ENCODE peak calls at places on chromosomes 12 and 14, in five cellular contexts. One of them, this sample, is unnamed. For H3K9me3, the result is how much of the 10 kb centered on the place peaks cover.

GRCh38 chr14:96747006-96747405 is 50.2 kb upstream of the VRK1 start:
- DNase-seq in HCT116: no peak
- DNase-seq in upper lobe of right lung: no peak
- DNase-seq in endothelial cell of umbilical vein: no peak
- DNase-seq in tibial nerve: no peak
- DNase-seq in this sample: no peak

GRCh38 chr14:68885226-68886108 is 92.6 kb upstream of the ZFP36L1 start:
- DNase-seq in HCT116: no peak
- DNase-seq in upper lobe of right lung: no peak
- DNase-seq in endothelial cell of umbilical vein: no peak
- DNase-seq in tibial nerve: no peak
- DNase-seq in this sample: peak

GRCh38 chr12:48693572-48693971 is 11.5 kb upstream of the KANSL2 start:
- DNase-seq in HCT116: no peak
- DNase-seq in upper lobe of right lung: no peak
- DNase-seq in endothelial cell of umbilical vein: no peak
- DNase-seq in tibial nerve: no peak
- DNase-seq in this sample: no peak

GRCh38 chr14:26531894-26532293 is 65.9 kb downstream of the NOVA1 start:
- DNase-seq in HCT116: no peak
- DNase-seq in upper lobe of right lung: no peak
- DNase-seq in endothelial cell of umbilical vein: no peak
- DNase-seq in tibial nerve: no peak
- DNase-seq in this sample: no peak

GRCh38 chr12:80936353-80936641 is 1.4 kb downstream of the LIN7A start:
- DNase-seq in HCT116: no peak
- DNase-seq in upper lobe of right lung: no peak
- DNase-seq in endothelial cell of umbilical vein: no peak
- DNase-seq in tibial nerve: no peak
- DNase-seq in this sample: no peak

GRCh38 chr12:47772094-47772660 is 861 bp upstream of the SLC48A1 start:
- DNase-seq in HCT116: no peak
- DNase-seq in upper lobe of right lung: no peak
- DNase-seq in endothelial cell of umbilical vein: no peak
- DNase-seq in tibial nerve: no peak
- DNase-seq in this sample: no peak

GRCh38 chr12:106839343-106839742 is 64.9 kb downstream of the RIC8B start:
- DNase-seq in HCT116: no peak
- DNase-seq in upper lobe of right lung: no peak
- DNase-seq in endothelial cell of umbilical vein: no peak
- DNase-seq in tibial nerve: no peak
- DNase-seq in this sample: no peak

GRCh38 chr14:25406818-25407217 is 356.9 kb upstream of the STXBP6 start:
- DNase-seq in HCT116: no peak
- DNase-seq in upper lobe of right lung: no peak
- DNase-seq in endothelial cell of umbilical vein: peak
- DNase-seq in tibial nerve: no peak
- DNase-seq in this sample: no peak

GRCh38 chr14:61547186-61548121 is 147.9 kb upstream of the HIF1A start:
- DNase-seq in HCT116: no peak
- DNase-seq in upper lobe of right lung: no peak
- DNase-seq in endothelial cell of umbilical vein: peak
- DNase-seq in tibial nerve: no peak
- DNase-seq in this sample: no peak

GRCh38 chr12:54207539-54208267 is 18.9 kb upstream of the SMUG1 start:
- DNase-seq in HCT116: peak
- DNase-seq in upper lobe of right lung: peak
- DNase-seq in endothelial cell of umbilical vein: peak
- DNase-seq in tibial nerve: peak
- DNase-seq in this sample: peak

GRCh38 chr12:31003861-31004640 is 69.6 kb upstream of the DDX11 start:
- DNase-seq in HCT116: no peak
- DNase-seq in upper lobe of right lung: peak
- DNase-seq in endothelial cell of umbilical vein: no peak
- DNase-seq in tibial nerve: no peak
- DNase-seq in this sample: peak

GRCh38 chr12:119783787-119784186 is 93.3 kb downstream of the CIT start:
- DNase-seq in HCT116: no peak
- DNase-seq in upper lobe of right lung: no peak
- DNase-seq in endothelial cell of umbilical vein: no peak
- DNase-seq in tibial nerve: no peak
- DNase-seq in this sample: no peak

GRCh38 chr12:124734224-124734788 is 129.4 kb downstream of the SCARB1 start:
- DNase-seq in HCT116: no peak
- DNase-seq in upper lobe of right lung: peak
- DNase-seq in endothelial cell of umbilical vein: no peak
- DNase-seq in tibial nerve: no peak
- DNase-seq in this sample: peak

GRCh38 chr14:97056086-97056485 is 258.9 kb downstream of the VRK1 start:
- DNase-seq in HCT116: no peak
- DNase-seq in upper lobe of right lung: no peak
- DNase-seq in endothelial cell of umbilical vein: no peak
- DNase-seq in tibial nerve: no peak
- DNase-seq in this sample: no peak

GRCh38 chr14:63200767-63201166 is 3.5 kb upstream of the RHOJ start:
- DNase-seq in HCT116: no peak
- DNase-seq in upper lobe of right lung: no peak
- DNase-seq in endothelial cell of umbilical vein: no peak
- DNase-seq in tibial nerve: no peak
- DNase-seq in this sample: no peak

DNA sequence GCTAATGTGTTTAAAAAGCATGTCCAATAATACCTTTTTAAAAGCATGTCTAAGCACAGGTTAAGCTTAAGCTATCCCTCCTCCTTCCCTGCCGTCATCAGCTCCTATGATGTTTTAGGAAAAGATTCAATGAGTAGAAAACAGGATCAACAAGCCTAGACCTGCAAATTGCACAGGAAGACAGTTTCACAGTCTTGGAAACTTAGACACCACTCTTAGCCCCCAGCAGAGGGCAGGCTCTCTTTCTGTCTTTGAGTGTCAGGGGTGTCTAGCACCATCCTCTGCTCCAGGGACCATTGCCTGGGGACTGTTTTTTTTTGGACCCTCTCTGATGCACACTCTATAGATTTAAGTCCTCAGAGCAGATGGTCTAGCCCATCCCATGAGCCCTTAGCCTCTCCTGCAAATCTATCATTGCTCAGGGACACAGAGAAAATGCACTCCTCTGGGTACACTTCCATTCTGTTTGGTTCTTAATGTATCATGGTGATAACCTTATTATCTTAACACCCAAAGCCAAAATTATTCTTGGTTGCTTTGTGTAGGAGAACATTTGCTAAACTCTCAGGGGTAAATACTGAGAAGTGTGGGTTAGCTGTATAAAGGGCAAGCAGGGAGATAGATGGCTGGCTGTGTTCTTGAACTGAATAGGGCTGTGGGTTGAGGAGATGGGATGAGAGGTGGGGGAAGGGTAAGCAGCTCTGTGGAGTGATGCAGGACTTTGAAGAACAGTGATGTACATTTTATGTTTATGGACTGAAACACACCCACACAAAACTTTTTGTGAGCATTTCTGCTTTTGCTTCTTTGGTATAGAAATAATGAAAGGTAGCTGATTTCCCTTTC is 259.9 kb upstream of the DDHD1 start:
- DNase-seq in HCT116: no peak
- DNase-seq in upper lobe of right lung: no peak
- DNase-seq in endothelial cell of umbilical vein: peak
- DNase-seq in tibial nerve: no peak
- DNase-seq in this sample: no peak
- TF ChIP-seq CTCF in HCT116: no peak
- TF ChIP-seq CTCF in upper lobe of right lung: peak
- TF ChIP-seq CTCF in endothelial cell of umbilical vein: peak
- TF ChIP-seq CTCF in tibial nerve: no peak
- TF ChIP-seq CTCF in this sample: no peak

GRCh38 chr12:26303418-26303817 is 108.0 kb downstream of the SSPN start:
- DNase-seq in HCT116: no peak
- DNase-seq in upper lobe of right lung: no peak
- DNase-seq in endothelial cell of umbilical vein: no peak
- DNase-seq in tibial nerve: no peak
- DNase-seq in this sample: no peak

GRCh38 chr12:26295001-26295400 is 99.6 kb downstream of the SSPN start:
- DNase-seq in HCT116: no peak
- DNase-seq in upper lobe of right lung: no peak
- DNase-seq in endothelial cell of umbilical vein: no peak
- DNase-seq in tibial nerve: no peak
- DNase-seq in this sample: no peak

GRCh38 chr12:26304273-26304672 is 108.9 kb downstream of the SSPN start:
- DNase-seq in HCT116: no peak
- DNase-seq in upper lobe of right lung: no peak
- DNase-seq in endothelial cell of umbilical vein: no peak
- DNase-seq in tibial nerve: no peak
- DNase-seq in this sample: no peak

GRCh38 chr12:26297386-26298070 is 102.2 kb downstream of the SSPN start:
- DNase-seq in HCT116: no peak
- DNase-seq in upper lobe of right lung: no peak
- DNase-seq in endothelial cell of umbilical vein: no peak
- DNase-seq in tibial nerve: no peak
- DNase-seq in this sample: no peak

GRCh38 chr12:26298785-26299621 is 103.6 kb downstream of the SSPN start:
- DNase-seq in HCT116: no peak
- DNase-seq in upper lobe of right lung: no peak
- DNase-seq in endothelial cell of umbilical vein: peak
- DNase-seq in tibial nerve: no peak
- DNase-seq in this sample: no peak
- H3K27ac ChIP-seq in HCT116: peak
- H3K27ac ChIP-seq in upper lobe of right lung: peak
- H3K27ac ChIP-seq in endothelial cell of umbilical vein: peak
- H3K27ac ChIP-seq in tibial nerve: no peak
- H3K27ac ChIP-seq in this sample: peak

GRCh38 chr14:105851716-105852377 is 325.5 kb downstream of the TMEM121 start:
- DNase-seq in HCT116: no peak
- DNase-seq in upper lobe of right lung: no peak
- DNase-seq in endothelial cell of umbilical vein: no peak
- DNase-seq in tibial nerve: no peak
- DNase-seq in this sample: peak

GRCh38 chr14:105853089-105853906 is 326.9 kb downstream of the TMEM121 start:
- DNase-seq in HCT116: no peak
- DNase-seq in upper lobe of right lung: no peak
- DNase-seq in endothelial cell of umbilical vein: no peak
- DNase-seq in tibial nerve: no peak
- DNase-seq in this sample: peak

GRCh38 chr14:105852378-105853088 is 326.1 kb downstream of the TMEM121 start:
- DNase-seq in HCT116: no peak
- DNase-seq in upper lobe of right lung: peak
- DNase-seq in endothelial cell of umbilical vein: no peak
- DNase-seq in tibial nerve: no peak
- DNase-seq in this sample: peak

GRCh38 chr14:105849933-105850626 is 323.7 kb downstream of the TMEM121 start:
- DNase-seq in HCT116: no peak
- DNase-seq in upper lobe of right lung: no peak
- DNase-seq in endothelial cell of umbilical vein: no peak
- DNase-seq in tibial nerve: no peak
- DNase-seq in this sample: peak

DNA sequence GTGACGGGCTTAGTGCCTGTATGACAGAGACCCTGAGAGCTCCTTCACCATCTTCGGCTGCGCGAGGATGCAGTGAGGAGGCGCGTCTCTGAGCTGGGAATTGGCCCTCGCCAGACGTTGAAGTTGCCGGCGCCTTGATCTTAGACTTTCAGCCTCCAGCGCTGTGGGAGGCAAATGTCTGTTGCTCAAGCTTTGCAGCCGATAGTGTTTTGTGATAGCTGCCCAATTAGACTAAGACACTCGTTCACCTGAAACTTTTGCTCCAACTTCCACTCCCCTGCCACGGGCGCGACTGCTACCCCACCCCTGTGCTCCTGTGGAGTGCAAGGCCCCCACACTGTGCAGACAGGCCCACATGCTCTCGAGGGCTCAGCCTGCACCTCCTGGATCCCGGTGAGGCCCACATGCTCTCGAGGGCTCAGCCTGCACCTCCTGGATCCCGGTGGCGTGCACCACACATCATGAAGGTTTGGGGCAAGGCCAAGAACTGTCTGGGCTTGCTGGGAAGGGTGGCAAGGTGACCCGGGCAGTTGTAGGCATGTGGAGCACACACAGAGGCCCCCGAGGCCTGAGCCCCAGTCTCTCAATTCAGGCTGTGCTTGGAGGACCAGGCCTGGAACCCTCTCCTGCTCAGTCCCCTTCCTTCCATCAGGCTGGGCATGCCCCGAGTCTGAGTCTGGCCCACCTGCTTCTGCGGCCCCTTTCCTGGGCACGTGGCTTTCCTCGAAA is 324.6 kb downstream of the TMEM121 start:
- DNase-seq in HCT116: no peak
- DNase-seq in upper lobe of right lung: no peak
- DNase-seq in endothelial cell of umbilical vein: no peak
- DNase-seq in tibial nerve: no peak
- DNase-seq in this sample: peak
- H3K9me3 ChIP-seq in HCT116: under half
- H3K9me3 ChIP-seq in upper lobe of right lung: under half
- H3K9me3 ChIP-seq in endothelial cell of umbilical vein: under half
- H3K9me3 ChIP-seq in tibial nerve: under half
- H3K9me3 ChIP-seq in this sample: under half

GRCh38 chr12:114741940-114742339 is 58.0 kb upstream of the TBX3 start:
- DNase-seq in HCT116: no peak
- DNase-seq in upper lobe of right lung: no peak
- DNase-seq in endothelial cell of umbilical vein: no peak
- DNase-seq in tibial nerve: no peak
- DNase-seq in this sample: no peak
- TF ChIP-seq CTCF in HCT116: no peak
- TF ChIP-seq CTCF in upper lobe of right lung: no peak
- TF ChIP-seq CTCF in endothelial cell of umbilical vein: no peak
- TF ChIP-seq CTCF in tibial nerve: no peak
- TF ChIP-seq CTCF in this sample: no peak

GRCh38 chr14:52060080-52060479 is 8.8 kb downstream of the NID2 start:
- DNase-seq in HCT116: no peak
- DNase-seq in upper lobe of right lung: no peak
- DNase-seq in endothelial cell of umbilical vein: no peak
- DNase-seq in tibial nerve: no peak
- DNase-seq in this sample: no peak
- H3K27ac ChIP-seq in HCT116: no peak
- H3K27ac ChIP-seq in upper lobe of right lung: no peak
- H3K27ac ChIP-seq in endothelial cell of umbilical vein: no peak
- H3K27ac ChIP-seq in tibial nerve: no peak
- H3K27ac ChIP-seq in this sample: no peak

GRCh38 chr12:129821964-129822363 is 81.9 kb downstream of the TMEM132D start:
- DNase-seq in HCT116: no peak
- DNase-seq in upper lobe of right lung: no peak
- DNase-seq in endothelial cell of umbilical vein: no peak
- DNase-seq in tibial nerve: no peak
- DNase-seq in this sample: no peak
- H3K9me3 ChIP-seq in HCT116: under half
- H3K9me3 ChIP-seq in upper lobe of right lung: under half
- H3K9me3 ChIP-seq in endothelial cell of umbilical vein: under half
- H3K9me3 ChIP-seq in tibial nerve: under half
- H3K9me3 ChIP-seq in this sample: under half

This sample was measured in left lung.